ENCODE peak calls at places on chromosomes 11 and 22, in four cellular contexts. One of them, this sample, is unnamed.

GRCh38 chr22:35839811-35840739 is 122.4 kb downstream of the APOL5 start:
- DNase-seq in IMR-90: peak
- DNase-seq in adrenal gland: peak
- DNase-seq in body of pancreas: peak
- DNase-seq in this sample: no peak

GRCh38 chr11:102186836-102187235 is 76.6 kb downstream of the YAP1 start:
- DNase-seq in IMR-90: no peak
- DNase-seq in adrenal gland: no peak
- DNase-seq in body of pancreas: no peak
- DNase-seq in this sample: no peak

GRCh38 chr22:23404689-23405365 is 175.3 kb downstream of the IGLL1 start:
- DNase-seq in IMR-90: peak
- DNase-seq in adrenal gland: peak
- DNase-seq in body of pancreas: no peak
- DNase-seq in this sample: no peak

GRCh38 chr11:7512525-7513209 is 1.1 kb upstream of the PPFIBP2 start:
- DNase-seq in IMR-90: no peak
- DNase-seq in adrenal gland: peak
- DNase-seq in body of pancreas: peak
- DNase-seq in this sample: peak

GRCh38 chr11:836274-836673 is 3.5 kb downstream of the CD151 start:
- DNase-seq in IMR-90: no peak
- DNase-seq in adrenal gland: no peak
- DNase-seq in body of pancreas: no peak
- DNase-seq in this sample: no peak

GRCh38 chr11:116232364-116232801 is 540.4 kb downstream of the BUD13 start:
- DNase-seq in IMR-90: no peak
- DNase-seq in adrenal gland: no peak
- DNase-seq in body of pancreas: no peak
- DNase-seq in this sample: no peak

GRCh38 chr11:121456816-121457431 is 4.2 kb upstream of the SORL1-AS1 start:
- DNase-seq in IMR-90: no peak
- DNase-seq in adrenal gland: no peak
- DNase-seq in body of pancreas: no peak
- DNase-seq in this sample: no peak

GRCh38 chr22:24054356-24054755 is 43.3 kb downstream of the CABIN1 start:
- DNase-seq in IMR-90: peak
- DNase-seq in adrenal gland: no peak
- DNase-seq in body of pancreas: no peak
- DNase-seq in this sample: no peak

GRCh38 chr11:94647926-94648325 is 80.8 kb downstream of the PIWIL4 start:
- DNase-seq in IMR-90: peak
- DNase-seq in adrenal gland: peak
- DNase-seq in body of pancreas: no peak
- DNase-seq in this sample: no peak

GRCh38 chr11:70854891-70855556 is 397.4 kb downstream of the SHANK2 start:
- DNase-seq in IMR-90: no peak
- DNase-seq in adrenal gland: no peak
- DNase-seq in body of pancreas: no peak
- DNase-seq in this sample: no peak

GRCh38 chr22:33000342-33001280 is 57.6 kb downstream of the SYN3 start:
- DNase-seq in IMR-90: peak
- DNase-seq in adrenal gland: peak
- DNase-seq in body of pancreas: peak
- DNase-seq in this sample: no peak

GRCh38 chr11:134412508-134413333 is 679 bp upstream of the B3GAT1 start:
- DNase-seq in IMR-90: no peak
- DNase-seq in adrenal gland: no peak
- DNase-seq in body of pancreas: no peak
- DNase-seq in this sample: no peak

GRCh38 chr22:24806663-24807001 is 621 bp downstream of the SGSM1 start:
- DNase-seq in IMR-90: no peak
- DNase-seq in adrenal gland: no peak
- DNase-seq in body of pancreas: no peak
- DNase-seq in this sample: no peak

GRCh38 chr22:19290400-19291217 is 910 bp downstream of the CLTCL1 start:
- DNase-seq in IMR-90: no peak
- DNase-seq in adrenal gland: no peak
- DNase-seq in body of pancreas: peak
- DNase-seq in this sample: no peak

GRCh38 chr11:119347242-119347641 is 737 bp upstream of the MFRP start:
- DNase-seq in IMR-90: no peak
- DNase-seq in adrenal gland: no peak
- DNase-seq in body of pancreas: no peak
- DNase-seq in this sample: no peak

GRCh38 chr11:60370811-60371297 is 7.5 kb upstream of the MS4A7 start:
- DNase-seq in IMR-90: no peak
- DNase-seq in adrenal gland: no peak
- DNase-seq in body of pancreas: no peak
- DNase-seq in this sample: no peak

GRCh38 chr22:47994899-47995573 is 1232.6 kb downstream of the TBC1D22A start:
- DNase-seq in IMR-90: no peak
- DNase-seq in adrenal gland: no peak
- DNase-seq in body of pancreas: no peak
- DNase-seq in this sample: no peak

GRCh38 chr11:83195649-83196048 is 2.1 kb downstream of the ANKRD42 start:
- DNase-seq in IMR-90: no peak
- DNase-seq in adrenal gland: no peak
- DNase-seq in body of pancreas: no peak
- DNase-seq in this sample: no peak

GRCh38 chr11:44792171-44792570 is 65.4 kb downstream of the TSPAN18 start:
- DNase-seq in IMR-90: no peak
- DNase-seq in adrenal gland: no peak
- DNase-seq in body of pancreas: no peak
- DNase-seq in this sample: no peak

GRCh38 chr11:117039897-117040296 is 58.3 kb downstream of the SIK3 start:
- DNase-seq in IMR-90: peak
- DNase-seq in adrenal gland: no peak
- DNase-seq in body of pancreas: no peak
- DNase-seq in this sample: no peak

GRCh38 chr11:1118755-1119275 is 38.9 kb upstream of the MUC5AC start:
- DNase-seq in IMR-90: no peak
- DNase-seq in adrenal gland: peak
- DNase-seq in body of pancreas: peak
- DNase-seq in this sample: no peak

DNA sequence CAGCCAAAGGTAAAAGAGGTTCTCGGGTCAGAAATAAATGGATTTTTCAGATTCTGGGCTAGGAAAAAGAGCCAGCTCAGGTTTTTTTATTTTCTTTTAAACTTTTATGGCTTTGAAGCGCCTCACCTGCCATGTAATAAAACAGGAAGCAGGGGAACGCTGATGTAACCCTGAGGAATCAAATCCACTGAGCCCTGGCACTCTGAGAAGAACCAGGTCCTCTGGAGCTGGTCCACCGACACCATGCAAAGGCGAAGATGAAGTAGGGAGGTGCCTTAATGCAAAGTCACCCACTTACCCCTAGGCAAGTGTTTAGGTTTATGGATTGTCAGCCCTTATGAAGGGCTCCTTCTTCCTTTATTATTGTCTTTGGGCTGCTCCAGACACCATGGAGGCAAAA is 1.6 kb downstream of the PAMR1 start:
- DNase-seq in IMR-90: no peak
- DNase-seq in adrenal gland: no peak
- DNase-seq in body of pancreas: no peak
- DNase-seq in this sample: no peak
- H3K4me3 ChIP-seq in IMR-90: peak
- H3K4me3 ChIP-seq in adrenal gland: no peak
- H3K4me3 ChIP-seq in body of pancreas: no peak
- H3K4me3 ChIP-seq in this sample: no peak

DNA sequence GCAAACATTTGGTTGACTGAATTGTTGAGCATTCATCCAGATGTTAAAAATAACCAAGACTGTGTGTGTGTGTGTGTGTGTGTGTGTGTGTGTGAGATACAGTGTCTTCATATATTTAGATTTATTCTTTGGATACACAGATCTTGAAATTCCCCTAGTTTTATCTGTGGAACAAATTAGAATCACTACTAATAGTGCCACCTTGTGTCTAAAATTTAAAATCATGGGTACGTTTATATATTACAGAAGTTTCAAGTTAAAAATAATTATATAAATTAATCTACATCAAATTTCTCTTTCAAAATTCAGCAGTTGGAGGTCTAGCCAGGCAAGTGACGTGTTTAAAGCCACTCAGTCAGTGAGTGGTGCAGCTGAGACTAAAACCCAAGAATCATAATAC is 1566.2 kb upstream of the TENM4 start:
- DNase-seq in IMR-90: peak
- DNase-seq in adrenal gland: no peak
- DNase-seq in body of pancreas: no peak
- DNase-seq in this sample: no peak
- TF ChIP-seq CTCF in IMR-90: peak
- TF ChIP-seq CTCF in adrenal gland: no peak
- TF ChIP-seq CTCF in body of pancreas: no peak
- TF ChIP-seq CTCF in this sample: no peak

GRCh38 chr22:44684506-44685383 is 17.3 kb upstream of the PRR5 start:
- DNase-seq in IMR-90: peak
- DNase-seq in adrenal gland: peak
- DNase-seq in body of pancreas: peak
- DNase-seq in this sample: peak
- H3K4me3 ChIP-seq in IMR-90: no peak
- H3K4me3 ChIP-seq in adrenal gland: no peak
- H3K4me3 ChIP-seq in body of pancreas: no peak
- H3K4me3 ChIP-seq in this sample: no peak

DNA sequence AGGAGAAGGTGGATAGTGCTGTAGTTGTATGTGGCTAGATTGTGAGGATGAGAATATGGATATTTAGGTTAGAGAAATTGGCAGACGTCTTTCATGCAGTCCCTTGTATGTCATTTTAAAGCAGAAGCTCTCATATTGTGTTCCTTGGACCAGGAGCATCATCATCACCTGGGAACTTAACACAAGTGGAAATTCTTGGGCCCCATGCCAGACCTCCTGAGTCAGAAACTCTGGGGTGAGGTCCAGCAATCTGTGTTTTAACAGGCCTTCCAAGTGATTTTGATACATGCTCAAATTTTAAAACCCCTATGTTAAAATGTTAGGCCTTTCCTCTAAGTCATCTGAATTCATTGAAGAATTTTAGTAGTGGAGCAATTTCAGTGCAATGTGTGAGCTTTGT is 34.8 kb downstream of the JHY start:
- DNase-seq in IMR-90: peak
- DNase-seq in adrenal gland: no peak
- DNase-seq in body of pancreas: no peak
- DNase-seq in this sample: no peak
- TF ChIP-seq CTCF in IMR-90: no peak
- TF ChIP-seq CTCF in adrenal gland: no peak
- TF ChIP-seq CTCF in body of pancreas: no peak
- TF ChIP-seq CTCF in this sample: no peak

DNA sequence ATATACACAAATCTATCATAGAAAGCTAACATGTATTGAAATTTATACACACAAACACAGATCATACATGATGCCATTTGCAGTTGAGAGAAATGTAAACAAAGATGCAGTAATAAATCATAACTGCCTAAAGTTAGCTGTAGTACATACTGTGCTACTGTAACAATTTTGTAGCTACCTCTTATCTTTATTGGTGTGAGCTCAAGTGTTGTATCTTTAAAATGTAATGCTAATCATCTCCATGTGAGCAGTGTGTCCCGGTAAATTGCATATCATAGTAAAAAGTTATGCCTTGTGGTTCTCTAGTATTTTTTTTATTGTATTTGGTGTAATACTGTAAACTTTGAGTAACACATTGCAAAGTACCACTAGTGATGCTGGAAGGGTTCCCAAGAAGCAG is 16.8 kb upstream of the PITPNB start:
- DNase-seq in IMR-90: no peak
- DNase-seq in adrenal gland: no peak
- DNase-seq in body of pancreas: no peak
- DNase-seq in this sample: no peak
- H3K4me3 ChIP-seq in IMR-90: no peak
- H3K4me3 ChIP-seq in adrenal gland: no peak
- H3K4me3 ChIP-seq in body of pancreas: no peak
- H3K4me3 ChIP-seq in this sample: no peak

DNA sequence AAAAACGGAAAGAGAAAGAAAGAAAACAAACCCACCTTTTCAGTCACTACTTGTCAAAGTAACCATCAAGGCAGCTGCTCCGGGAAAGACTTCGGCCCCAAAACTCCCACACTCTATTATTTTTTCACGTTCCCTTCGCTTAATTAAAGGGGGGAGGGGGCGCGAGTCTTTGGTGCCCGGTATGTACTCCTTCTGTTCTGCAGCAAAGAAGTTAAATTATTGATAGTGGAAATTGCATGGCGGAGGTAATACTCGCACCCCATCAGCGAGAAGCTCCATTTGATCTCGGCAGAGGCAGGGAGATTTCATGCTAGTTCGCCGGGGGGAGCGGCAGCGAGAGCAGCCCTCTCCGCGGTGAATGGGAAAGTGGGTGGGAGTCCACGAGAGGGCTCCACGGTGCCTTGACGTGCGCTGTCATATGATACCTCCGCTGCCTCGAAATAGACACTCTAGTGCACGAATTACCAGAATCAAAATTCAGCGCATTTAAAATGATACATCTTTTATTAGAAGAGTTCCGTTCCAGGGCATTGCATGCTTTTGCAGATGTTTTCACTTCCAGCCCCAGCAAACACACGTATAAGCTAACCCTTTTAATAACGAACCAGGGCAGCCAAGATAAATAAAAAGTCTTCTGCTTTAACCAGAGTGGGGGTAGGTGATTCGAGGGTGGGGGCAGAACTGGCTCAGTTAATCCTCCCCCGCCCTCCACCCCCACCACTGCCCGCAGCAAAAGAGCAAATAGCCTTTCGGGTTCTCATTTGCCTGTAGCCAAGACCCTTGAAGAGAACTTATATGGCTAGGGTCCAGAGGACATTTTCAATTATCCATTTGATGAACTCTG is 1.2 kb upstream of the BDNF start:
- DNase-seq in IMR-90: peak
- DNase-seq in adrenal gland: no peak
- DNase-seq in body of pancreas: no peak
- DNase-seq in this sample: no peak
- TF ChIP-seq CTCF in IMR-90: peak
- TF ChIP-seq CTCF in adrenal gland: no peak
- TF ChIP-seq CTCF in body of pancreas: no peak
- TF ChIP-seq CTCF in this sample: peak

GRCh38 chr11:74683941-74684481 is 47.2 kb downstream of the CHRDL2 start:
- DNase-seq in IMR-90: peak
- DNase-seq in adrenal gland: no peak
- DNase-seq in body of pancreas: no peak
- DNase-seq in this sample: no peak
- H3K4me3 ChIP-seq in IMR-90: no peak
- H3K4me3 ChIP-seq in adrenal gland: no peak
- H3K4me3 ChIP-seq in body of pancreas: no peak
- H3K4me3 ChIP-seq in this sample: no peak

GRCh38 chr11:9758676-9759518 is 95.0 kb downstream of the SWAP70 start:
- DNase-seq in IMR-90: peak
- DNase-seq in adrenal gland: peak
- DNase-seq in body of pancreas: peak
- DNase-seq in this sample: no peak
- TF ChIP-seq CTCF in IMR-90: peak
- TF ChIP-seq CTCF in adrenal gland: no peak
- TF ChIP-seq CTCF in body of pancreas: no peak
- TF ChIP-seq CTCF in this sample: peak

GRCh38 chr11:66281776-66282467 is 3.9 kb downstream of the CNIH2 start:
- DNase-seq in IMR-90: no peak
- DNase-seq in adrenal gland: no peak
- DNase-seq in body of pancreas: no peak
- DNase-seq in this sample: no peak
- H3K4me3 ChIP-seq in IMR-90: no peak
- H3K4me3 ChIP-seq in adrenal gland: no peak
- H3K4me3 ChIP-seq in body of pancreas: no peak
- H3K4me3 ChIP-seq in this sample: no peak

GRCh38 chr11:130947058-130947457 is 30.8 kb upstream of the SNX19 start:
- DNase-seq in IMR-90: no peak
- DNase-seq in adrenal gland: no peak
- DNase-seq in body of pancreas: no peak
- DNase-seq in this sample: no peak
- TF ChIP-seq CTCF in IMR-90: no peak
- TF ChIP-seq CTCF in adrenal gland: no peak
- TF ChIP-seq CTCF in body of pancreas: no peak
- TF ChIP-seq CTCF in this sample: no peak